ENCODE peak calls at places on chromosomes 13 and 19, in ten cellular contexts. H is prostate gland, S is spleen, Z is K562, K is A549, T is suprapubic skin, O is ovary, C is HCT116, Q is IMR-90, N is tibial nerve. X is an unnamed sample.

GRCh38 chr13:93758575-93758974 is 532.0 kb downstream of the GPC6 start:
- DNase-seq in H (no peak), S (no peak), Z (no peak), K (no peak), T (no peak), O (no peak), C (no peak), Q (peak; percentile 57), N (no peak), X (no peak)

GRCh38 chr13:50715402-50716146 is 127.9 kb downstream of the DLEU7 start:
- DNase-seq in H (no peak), S (peak; percentile 86), Z (no peak), K (no peak), T (no peak), O (peak; percentile 21), C (no peak), Q (no peak), N (no peak), X (no peak)

GRCh38 chr19:860481-861098 is 1.1 kb downstream of the CFD start:
- DNase-seq in H (peak; percentile 33), S (peak; percentile 90), Z (peak; percentile 94), K (peak; percentile 75), T (no peak), O (peak; percentile 71), C (peak; percentile 73), Q (peak; percentile 75), N (peak; percentile 75), X (no peak)

GRCh38 chr13:31797154-31797775 is 57.9 kb downstream of the RXFP2 start:
- DNase-seq in H (no peak), S (no peak), Z (peak; percentile 3), K (peak; percentile 2), T (no peak), O (no peak), C (peak; percentile 8), Q (peak; percentile 55), N (no peak), X (no peak)

GRCh38 chr19:12331211-12331941 is 2.1 kb downstream of the ZNF563 start:
- DNase-seq in H (no peak), S (peak; percentile 84), Z (no peak), K (no peak), T (no peak), O (no peak), C (no peak), Q (no peak), N (no peak), X (no peak)

GRCh38 chr13:43304449-43304848 is 281.1 kb downstream of the DNAJC15 start:
- DNase-seq in H (peak; percentile 49), S (no peak), Z (no peak), K (no peak), T (no peak), O (no peak), C (no peak), Q (no peak), N (no peak), X (no peak)

GRCh38 chr19:12723643-12724426 is at the start of gene TNPO2:
- DNase-seq in H (peak; percentile 35), S (peak; percentile 89), Z (peak; percentile 86), K (peak; percentile 60), T (no peak), O (peak; percentile 55), C (peak; percentile 24), Q (peak; percentile 62), N (no peak), X (peak; percentile 55)

GRCh38 chr13:98503175-98504028 is 73.5 kb downstream of the STK24 start:
- DNase-seq in H (no peak), S (no peak), Z (peak; percentile 34), K (no peak), T (no peak), O (no peak), C (no peak), Q (peak; percentile 38), N (no peak), X (no peak)

GRCh38 chr13:112444001-112444311 is 67.8 kb downstream of the SPACA7 start:
- DNase-seq in H (peak; percentile 36), S (peak; percentile 78), Z (peak; percentile 70), K (peak; percentile 38), T (peak; percentile 74), O (no peak), C (peak; percentile 34), Q (peak; percentile 42), N (no peak), X (no peak)

GRCh38 chr13:76641056-76641455 is 245.1 kb downstream of the KCTD12 start:
- DNase-seq in H (no peak), S (no peak), Z (no peak), K (no peak), T (no peak), O (no peak), C (no peak), Q (no peak), N (no peak), X (no peak)

GRCh38 chr19:51421229-51422052 is 4.0 kb upstream of the SIGLEC10 start:
- DNase-seq in H (no peak), S (no peak), Z (no peak), K (no peak), T (no peak), O (no peak), C (no peak), Q (no peak), N (no peak), X (no peak)

GRCh38 chr13:48579167-48579918 is 46.5 kb upstream of the RCBTB2 start:
- DNase-seq in H (peak; percentile 46), S (no peak), Z (no peak), K (no peak), T (no peak), O (no peak), C (no peak), Q (no peak), N (no peak), X (no peak)

GRCh38 chr13:43529796-43530195 is 257.0 kb downstream of the ENOX1 start:
- DNase-seq in H (no peak), S (no peak), Z (no peak), K (no peak), T (no peak), O (no peak), C (no peak), Q (no peak), N (no peak), X (no peak)

GRCh38 chr13:40285634-40286033 is 380.8 kb downstream of the FOXO1 start:
- DNase-seq in H (no peak), S (no peak), Z (no peak), K (no peak), T (no peak), O (no peak), C (no peak), Q (no peak), N (no peak), X (no peak)

GRCh38 chr13:105991622-105992254 is 543.7 kb downstream of the EFNB2 start:
- DNase-seq in H (peak; percentile 91), S (no peak), Z (no peak), K (no peak), T (no peak), O (no peak), C (no peak), Q (peak; percentile 80), N (peak; percentile 26), X (no peak)

DNA sequence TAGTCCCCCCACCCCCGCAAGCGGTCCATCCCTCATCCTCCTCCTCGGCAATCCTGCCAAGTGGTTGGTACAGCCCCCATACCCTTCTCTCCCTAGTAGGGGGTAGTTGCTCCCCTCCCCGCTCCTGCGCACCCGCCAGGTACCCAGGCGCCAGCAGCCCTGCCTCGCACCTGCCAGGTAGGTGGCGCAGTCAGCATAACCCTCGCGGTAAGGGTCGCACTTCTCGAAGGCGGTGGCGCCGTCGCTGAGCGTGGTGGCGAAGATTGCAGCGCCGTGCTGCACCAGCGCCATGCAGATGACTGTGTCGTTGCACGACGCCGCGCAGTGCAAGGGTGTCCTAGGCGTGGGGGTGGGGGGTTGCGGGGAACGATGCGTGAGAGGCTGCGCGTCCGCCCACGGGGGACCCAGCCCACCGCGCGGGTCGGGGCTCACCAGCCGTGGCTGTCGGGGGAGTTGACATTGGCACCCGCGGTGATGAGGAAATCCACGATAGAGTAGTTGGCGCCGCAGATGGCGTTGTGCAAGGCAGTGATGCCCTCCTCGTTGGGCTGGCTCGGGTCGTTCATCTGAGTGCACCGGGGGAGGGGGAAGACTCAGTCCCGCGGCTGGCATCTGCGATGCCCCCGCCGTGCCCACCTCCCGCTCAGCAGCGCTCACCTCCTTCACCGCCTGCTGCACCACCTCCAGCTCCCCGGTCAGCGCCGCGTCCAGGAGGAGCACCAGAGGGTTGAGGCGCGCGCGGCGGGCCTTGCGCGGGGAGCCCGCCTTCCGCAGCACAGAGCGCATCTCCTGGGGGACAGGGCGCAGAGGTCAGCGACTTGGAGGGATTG is 15.2 kb upstream of the ERCC2 start:
- DNase-seq in H (no peak), S (no peak), Z (no peak), K (no peak), T (no peak), O (no peak), C (no peak), Q (no peak), N (no peak), X (no peak)
- TF ChIP-seq POLR2A in H (no peak), S (no peak), Z (no peak), K (no peak), T (no peak), O (no peak), C (no peak), Q (no peak), N (no peak), X (no peak)

GRCh38 chr19:38615007-38615581 is 2.7 kb downstream of the MAP4K1 start:
- DNase-seq in H (no peak), S (no peak), Z (no peak), K (no peak), T (no peak), O (no peak), C (no peak), Q (no peak), N (no peak), X (no peak)
- TF ChIP-seq CTCF in H (no peak), S (no peak), Z (no peak), K (no peak), T (no peak), O (no peak), C (no peak), Q (no peak), N (no peak), X (no peak)

DNA sequence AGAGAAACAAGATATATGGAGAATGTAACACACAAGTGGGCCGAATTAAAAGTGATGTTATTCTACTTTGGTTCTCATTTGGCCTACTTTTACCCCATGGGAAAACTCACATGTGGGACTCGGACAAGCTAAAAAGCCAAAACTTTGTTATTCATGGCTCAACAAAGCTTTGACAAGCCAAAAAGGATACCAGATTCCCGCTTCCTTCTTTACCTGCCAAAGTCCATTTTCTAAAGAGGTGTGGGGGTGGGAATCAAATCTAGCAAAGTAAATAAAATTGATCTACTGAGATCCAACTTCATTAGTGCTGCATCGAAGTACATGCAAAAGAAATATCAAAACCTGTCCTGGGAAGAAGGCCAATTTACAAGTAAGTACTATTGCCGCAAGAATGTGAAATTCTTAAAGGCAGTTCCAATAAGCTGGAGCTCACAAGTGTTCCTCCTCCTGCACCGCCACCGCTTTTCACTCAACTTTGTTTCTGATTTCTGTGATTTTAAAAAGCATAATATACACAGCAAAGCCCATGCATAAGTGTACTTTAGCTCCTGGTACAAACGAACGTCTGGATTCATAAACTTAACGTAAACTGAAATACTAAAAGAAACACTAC is 1.1 kb downstream of the LNX2 start:
- DNase-seq in H (no peak), S (no peak), Z (no peak), K (no peak), T (no peak), O (no peak), C (no peak), Q (peak; percentile 55), N (no peak), X (no peak)
- TF ChIP-seq POLR2A in H (no peak), S (no peak), Z (no peak), K (no peak), T (no peak), O (no peak), C (no peak), Q (no peak), N (no peak), X (no peak)

GRCh38 chr13:47126432-47126831 is 229.6 kb upstream of the HTR2A start:
- DNase-seq in H (no peak), S (no peak), Z (no peak), K (no peak), T (no peak), O (no peak), C (no peak), Q (no peak), N (no peak), X (no peak)
- TF ChIP-seq CTCF in H (no peak), S (no peak), Z (no peak), K (no peak), T (no peak), O (no peak), C (no peak), Q (peak; percentile 18), N (no peak), X (no peak)